ENCODE peak calls at places on chromosomes 1 and 21, in ten cellular contexts. H is spleen; S is NB4; F is astrocyte of the spinal cord; Y is BE2C; B is naive thymus-derived CD4-positive, alpha-beta T cell; L is cardiac muscle cell; Z is adrenal gland; P is kidney epithelial cell; A is lower leg skin. G is an unnamed sample.

GRCh38 chr1:22341791-22342605 is 109.7 kb upstream of the ZBTB40 start:
- DNase-seq in H (peak), S (no peak), F (peak), Y (peak), B (no peak), L (peak), Z (peak), P (no peak), A (no peak), G (no peak)

GRCh38 chr1:154441241-154441888 is 36.2 kb downstream of the IL6R start:
- DNase-seq in H (no peak), S (no peak), F (no peak), Y (no peak), B (peak), L (no peak), Z (no peak), P (no peak), A (no peak), G (no peak)

GRCh38 chr1:235304549-235305451 is 23.2 kb downstream of the ARID4B start:
- DNase-seq in H (no peak), S (no peak), F (no peak), Y (peak), B (peak), L (no peak), Z (no peak), P (no peak), A (no peak), G (no peak)

GRCh38 chr1:245788269-245788668 is 633.5 kb downstream of the KIF26B start:
- DNase-seq in H (no peak), S (no peak), F (peak), Y (no peak), B (no peak), L (no peak), Z (no peak), P (peak), A (peak), G (no peak)

GRCh38 chr1:154213274-154213673 is 7.1 kb upstream of the CFAP141 start:
- DNase-seq in H (no peak), S (no peak), F (peak), Y (no peak), B (no peak), L (no peak), Z (no peak), P (no peak), A (no peak), G (no peak)

GRCh38 chr1:161986328-161986727 is 37.3 kb downstream of the OLFML2B start:
- DNase-seq in H (no peak), S (no peak), F (peak), Y (no peak), B (no peak), L (no peak), Z (no peak), P (no peak), A (no peak), G (no peak)

GRCh38 chr1:35062518-35063196 is 16.5 kb upstream of the ZMYM1 start:
- DNase-seq in H (no peak), S (no peak), F (peak), Y (peak), B (no peak), L (no peak), Z (no peak), P (no peak), A (no peak), G (no peak)

GRCh38 chr1:206590025-206590834 is 22.0 kb downstream of the EIF2D start:
- DNase-seq in H (no peak), S (peak), F (peak), Y (no peak), B (no peak), L (no peak), Z (no peak), P (peak), A (no peak), G (no peak)

GRCh38 chr1:154352581-154353459 is 27.5 kb downstream of the ATP8B2 start:
- DNase-seq in H (peak), S (peak), F (peak), Y (no peak), B (peak), L (peak), Z (peak), P (peak), A (no peak), G (peak)

GRCh38 chr1:177068011-177068410 is 96.5 kb downstream of the ASTN1 start:
- DNase-seq in H (no peak), S (no peak), F (no peak), Y (no peak), B (no peak), L (no peak), Z (no peak), P (no peak), A (no peak), G (no peak)

GRCh38 chr21:38986460-38987395 is 181.0 kb downstream of the ETS2 start:
- DNase-seq in H (no peak), S (no peak), F (no peak), Y (no peak), B (no peak), L (no peak), Z (no peak), P (no peak), A (no peak), G (no peak)

GRCh38 chr1:214438059-214438458 is 113.3 kb downstream of the PTPN14 start:
- DNase-seq in H (no peak), S (no peak), F (no peak), Y (no peak), B (no peak), L (peak), Z (no peak), P (no peak), A (no peak), G (no peak)

GRCh38 chr1:29736582-29737188 is 500.4 kb downstream of the PTPRU start:
- DNase-seq in H (no peak), S (peak), F (peak), Y (no peak), B (no peak), L (peak), Z (peak), P (no peak), A (peak), G (no peak)

GRCh38 chr21:39597595-39598185 is 15.1 kb upstream of the B3GALT5 start:
- DNase-seq in H (no peak), S (no peak), F (no peak), Y (no peak), B (no peak), L (peak), Z (no peak), P (no peak), A (no peak), G (no peak)

GRCh38 chr21:42271065-42271464 is 44.1 kb downstream of the TFF3 start:
- DNase-seq in H (no peak), S (no peak), F (no peak), Y (no peak), B (no peak), L (no peak), Z (no peak), P (no peak), A (no peak), G (no peak)

GRCh38 chr1:119293777-119294176 is 74.8 kb upstream of the HAO2 start:
- DNase-seq in H (no peak), S (no peak), F (no peak), Y (no peak), B (no peak), L (no peak), Z (no peak), P (no peak), A (no peak), G (no peak)

GRCh38 chr1:1062364-1063163 is 11.5 kb downstream of the RNF223 start:
- DNase-seq in H (no peak), S (no peak), F (no peak), Y (no peak), B (no peak), L (no peak), Z (no peak), P (no peak), A (no peak), G (no peak)

GRCh38 chr1:1061682-1062363 is 12.3 kb downstream of the RNF223 start:
- DNase-seq in H (no peak), S (peak), F (no peak), Y (no peak), B (no peak), L (no peak), Z (no peak), P (no peak), A (no peak), G (no peak)

GRCh38 chr1:1058921-1059493 is 15.1 kb downstream of the RNF223 start:
- DNase-seq in H (peak), S (no peak), F (no peak), Y (peak), B (no peak), L (no peak), Z (no peak), P (no peak), A (no peak), G (no peak)

GRCh38 chr1:1059494-1060280 is 14.4 kb downstream of the RNF223 start:
- DNase-seq in H (peak), S (peak), F (peak), Y (peak), B (peak), L (peak), Z (peak), P (no peak), A (peak), G (no peak)

GRCh38 chr1:1060281-1061000 is 13.7 kb downstream of the RNF223 start:
- DNase-seq in H (no peak), S (no peak), F (no peak), Y (no peak), B (no peak), L (no peak), Z (no peak), P (no peak), A (no peak), G (no peak)
- H3K4me3 ChIP-seq in H (no peak), S (no peak), F (no peak), Y (no peak), B (no peak), L (no peak), Z (no peak), P (peak), A (no peak), G (peak)

GRCh38 chr1:165847486-165847885 is 20.1 kb downstream of the UCK2 start:
- DNase-seq in H (no peak), S (no peak), F (no peak), Y (no peak), B (no peak), L (no peak), Z (no peak), P (no peak), A (no peak), G (no peak)
- H3K4me3 ChIP-seq in H (no peak), S (no peak), F (no peak), Y (no peak), B (no peak), L (no peak), Z (no peak), P (no peak), A (no peak), G (no peak)

GRCh38 chr1:25799346-25799720 is 660 bp upstream of the SELENON start:
- DNase-seq in H (no peak), S (no peak), F (no peak), Y (no peak), B (peak), L (no peak), Z (no peak), P (no peak), A (no peak), G (no peak)
- H3K4me3 ChIP-seq in H (peak), S (peak), F (peak), Y (peak), B (peak), L (peak), Z (peak), P (no peak), A (no peak), G (no peak)

GRCh38 chr1:222930097-222930496 is 115.3 kb downstream of the DISP1 start:
- DNase-seq in H (no peak), S (no peak), F (no peak), Y (no peak), B (no peak), L (no peak), Z (no peak), P (no peak), A (no peak), G (no peak)
- H3K4me3 ChIP-seq in H (no peak), S (no peak), F (no peak), Y (no peak), B (no peak), L (peak), Z (peak), P (no peak), A (no peak), G (no peak)

GRCh38 chr1:211411639-211412038 is 80.3 kb downstream of the RD3 start:
- DNase-seq in H (no peak), S (peak), F (no peak), Y (no peak), B (no peak), L (no peak), Z (no peak), P (no peak), A (no peak), G (no peak)

GRCh38 chr1:211420845-211421454 is 71.0 kb downstream of the RD3 start:
- DNase-seq in H (no peak), S (no peak), F (peak), Y (no peak), B (no peak), L (no peak), Z (no peak), P (no peak), A (no peak), G (no peak)

GRCh38 chr1:211420389-211420788 is 71.6 kb downstream of the RD3 start:
- DNase-seq in H (no peak), S (peak), F (peak), Y (no peak), B (no peak), L (no peak), Z (no peak), P (no peak), A (no peak), G (no peak)

DNA sequence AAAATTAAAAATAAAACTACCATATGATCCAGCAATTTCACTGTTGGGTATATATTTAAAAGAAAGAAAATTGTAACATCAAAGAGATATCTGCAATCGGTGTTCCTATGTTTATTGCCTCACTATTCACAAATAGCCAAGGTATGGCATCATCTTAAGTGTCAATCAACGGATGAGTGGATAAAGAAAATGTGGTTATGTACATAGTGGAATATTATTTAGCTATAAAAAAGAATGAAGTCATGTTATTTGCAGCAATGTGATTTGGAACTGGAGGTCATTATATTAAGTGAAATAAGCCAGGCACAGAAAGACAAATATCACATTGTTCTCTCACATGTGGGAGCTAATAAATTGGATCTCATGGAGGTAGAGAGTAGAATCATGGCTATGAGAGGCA is 76.3 kb downstream of the RD3 start:
- DNase-seq in H (no peak), S (no peak), F (no peak), Y (no peak), B (no peak), L (no peak), Z (no peak), P (no peak), A (no peak), G (no peak)
- H3K4me3 ChIP-seq in H (no peak), S (peak), F (no peak), Y (peak), B (no peak), L (peak), Z (no peak), P (no peak), A (no peak), G (no peak)

DNA sequence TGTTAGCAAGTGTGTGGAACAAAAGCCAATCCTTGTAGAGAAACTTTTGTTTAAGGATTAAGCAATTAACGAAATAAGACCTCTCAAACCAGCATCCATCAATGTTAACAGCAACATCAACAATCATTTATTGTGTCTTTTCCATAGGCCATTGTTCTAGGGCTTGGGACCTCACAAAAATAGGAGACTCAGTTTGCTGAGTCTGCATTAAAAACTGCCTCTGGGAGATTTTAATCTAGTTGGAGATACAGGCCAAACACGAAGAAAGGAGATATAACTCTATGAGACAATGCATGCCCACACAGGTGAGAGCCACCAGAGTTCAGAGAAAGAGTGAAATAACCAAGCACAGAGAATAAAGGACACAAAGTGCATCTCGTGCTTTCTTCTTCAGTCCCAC is 14.4 kb upstream of the SELP start:
- DNase-seq in H (no peak), S (no peak), F (no peak), Y (no peak), B (no peak), L (no peak), Z (no peak), P (no peak), A (no peak), G (no peak)
- H3K4me3 ChIP-seq in H (no peak), S (no peak), F (no peak), Y (no peak), B (no peak), L (no peak), Z (no peak), P (no peak), A (no peak), G (no peak)

GRCh38 chr1:200873116-200873670 is 412 bp downstream of the GPR25 start:
- DNase-seq in H (no peak), S (no peak), F (no peak), Y (no peak), B (no peak), L (no peak), Z (no peak), P (no peak), A (no peak), G (no peak)
- H3K4me3 ChIP-seq in H (peak), S (no peak), F (no peak), Y (no peak), B (no peak), L (no peak), Z (peak), P (peak), A (no peak), G (peak)